ENCODE peak calls at places on chromosomes 6 and 20, in four cellular contexts. Z is AG04450, X is DND-41, V is dorsolateral prefrontal cortex. A is an unnamed sample.

GRCh38 chr6:25576920-25577319 is 75.1 kb upstream of the SCGN start:
- DNase-seq in V (peak), X (no peak), Z (no peak), A (no peak)

GRCh38 chr6:118542184-118542952 is 5.7 kb upstream of the PLN start:
- DNase-seq in V (no peak), X (no peak), Z (no peak), A (no peak)

GRCh38 chr20:15854871-15855270 is 718.4 kb downstream of the KIF16B start:
- DNase-seq in X (no peak), Z (no peak), V (no peak), A (no peak)

GRCh38 chr20:57653546-57653900 is 33.3 kb upstream of the ZBP1 start:
- DNase-seq in X (no peak), Z (no peak), V (peak), A (no peak)

GRCh38 chr6:44642870-44643522 is 255.5 kb downstream of the CDC5L start:
- DNase-seq in V (no peak), Z (no peak), X (no peak), A (no peak)

GRCh38 chr20:42082611-42083010 is 464.4 kb upstream of the CHD6 start:
- DNase-seq in X (no peak), V (no peak), Z (no peak), A (no peak)

GRCh38 chr20:64047046-64047389 is 2.4 kb downstream of the SOX18 start:
- DNase-seq in V (no peak), Z (no peak), X (no peak), A (no peak)

GRCh38 chr20:31956556-31957220 is 4.8 kb upstream of the PDRG1 start:
- DNase-seq in Z (no peak), V (no peak), X (peak), A (no peak)

GRCh38 chr6:109695468-109695867 is 4.4 kb downstream of the FIG4 start:
- DNase-seq in Z (no peak), V (no peak), X (peak), A (no peak)

GRCh38 chr6:98343004-98343403 is 491.4 kb upstream of the POU3F2 start:
- DNase-seq in V (no peak), X (no peak), Z (no peak), A (no peak)

GRCh38 chr6:45566882-45567281 is 189.1 kb upstream of the SUPT3H start:
- DNase-seq in V (no peak), Z (no peak), X (no peak), A (no peak)

GRCh38 chr20:17620371-17621228 is 50.7 kb downstream of the DSTN start:
- DNase-seq in V (peak), X (no peak), Z (no peak), A (no peak)

GRCh38 chr6:167892835-167893234 is 66.1 kb downstream of the AFDN start:
- DNase-seq in V (no peak), Z (no peak), X (no peak), A (no peak)

GRCh38 chr20:64065973-64066341 is 3.0 kb downstream of the TCEA2 start:
- DNase-seq in X (no peak), V (no peak), Z (no peak), A (no peak)

GRCh38 chr6:11944111-11944510 is 68.0 kb upstream of the HIVEP1 start:
- DNase-seq in Z (no peak), V (no peak), X (no peak), A (no peak)

GRCh38 chr20:39090881-39091280 is 128.7 kb downstream of the DHX35 start:
- DNase-seq in V (no peak), X (no peak), Z (no peak), A (no peak)

GRCh38 chr6:1997702-1998101 is 247.7 kb downstream of the GMDS start:
- DNase-seq in V (no peak), X (no peak), Z (no peak), A (no peak)

GRCh38 chr20:46978871-46979536 is 84.4 kb downstream of the EYA2 start:
- DNase-seq in X (peak), V (no peak), Z (no peak), A (no peak)

GRCh38 chr20:61569836-61570235 is 317.8 kb downstream of the CDH4 start:
- DNase-seq in X (no peak), Z (no peak), V (no peak), A (no peak)

GRCh38 chr20:1177680-1178079 is 7.1 kb downstream of the TMEM74B start:
- DNase-seq in Z (no peak), X (no peak), V (no peak), A (no peak)

GRCh38 chr6:113856011-113856551 is 1.1 kb upstream of the MARCKS start:
- DNase-seq in V (peak), X (no peak), Z (no peak), A (no peak)

GRCh38 chr20:58407966-58408557 is 19.0 kb downstream of the VAPB start:
- DNase-seq in Z (no peak), X (no peak), V (no peak), A (no peak)

GRCh38 chr6:165559632-165560031 is 103.4 kb downstream of the PDE10A start:
- DNase-seq in Z (no peak), X (no peak), V (no peak), A (no peak)

GRCh38 chr6:165552248-165552736 is 110.7 kb downstream of the PDE10A start:
- DNase-seq in Z (no peak), X (no peak), V (no peak), A (no peak)

GRCh38 chr6:165551828-165552227 is 111.2 kb downstream of the PDE10A start:
- DNase-seq in X (no peak), V (no peak), Z (no peak), A (no peak)

GRCh38 chr6:165557674-165558073 is 105.4 kb downstream of the PDE10A start:
- DNase-seq in Z (no peak), V (no peak), X (no peak), A (no peak)

GRCh38 chr6:165556116-165556843 is 106.8 kb downstream of the PDE10A start:
- DNase-seq in X (no peak), Z (no peak), V (no peak), A (no peak)
- H3K27ac ChIP-seq in X (no peak), Z (no peak), V (no peak), A (no peak)

DNA sequence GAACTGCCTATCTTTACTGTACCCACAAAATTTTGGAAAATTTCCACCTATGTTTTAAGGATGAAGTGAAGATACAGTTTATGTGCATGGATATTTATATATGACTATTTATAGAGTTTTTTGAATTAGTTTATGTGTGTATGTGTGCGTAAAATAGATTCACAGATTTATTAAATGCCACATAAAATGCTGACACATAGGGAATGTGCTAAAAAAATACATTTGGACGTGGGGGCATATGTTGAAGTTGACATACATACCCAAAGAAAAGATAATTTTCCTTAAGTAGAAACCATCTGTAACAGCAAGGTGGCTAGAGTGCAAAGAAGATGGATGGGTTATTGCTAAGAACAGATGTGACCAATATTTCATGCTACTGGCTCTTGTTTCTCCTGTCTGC is 302.1 kb upstream of the RNF217 start:
- DNase-seq in V (no peak), Z (no peak), X (no peak), A (no peak)
- H3K27ac ChIP-seq in V (no peak), Z (no peak), X (no peak), A (no peak)

GRCh38 chr6:169074551-169074950 is 179.1 kb downstream of the THBS2 start:
- DNase-seq in X (no peak), V (no peak), Z (no peak), A (no peak)
- H3K27ac ChIP-seq in X (no peak), V (no peak), Z (peak), A (no peak)

DNA sequence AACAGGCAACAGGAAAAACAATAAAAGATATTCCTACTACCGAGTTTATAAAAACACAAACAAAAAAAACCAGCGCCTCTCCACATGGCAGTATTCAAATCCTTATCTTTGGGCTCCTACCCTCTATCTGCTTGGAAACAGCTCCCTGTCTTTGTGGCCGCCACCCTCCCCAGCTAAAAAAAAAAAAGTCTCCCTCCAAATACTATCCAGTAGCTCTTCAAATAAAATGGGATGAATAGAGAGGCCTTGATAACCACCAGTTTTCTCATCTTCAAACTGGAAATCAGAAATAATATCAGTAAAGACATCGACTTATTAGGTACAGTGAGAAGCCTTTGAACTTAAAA is 96.2 kb downstream of the PSMG4 start:
- DNase-seq in V (no peak), Z (no peak), X (no peak), A (no peak)
- H3K27ac ChIP-seq in V (peak), Z (no peak), X (no peak), A (peak)

GRCh38 chr6:137120748-137121147 is 52.7 kb downstream of the IL22RA2 start:
- DNase-seq in Z (no peak), X (no peak), V (no peak), A (no peak)
- H3K27ac ChIP-seq in Z (no peak), X (no peak), V (peak), A (no peak)

GRCh38 chr6:153424719-153425400 is 293.8 kb upstream of the RGS17 start:
- DNase-seq in X (no peak), Z (no peak), V (no peak), A (no peak)

DNA sequence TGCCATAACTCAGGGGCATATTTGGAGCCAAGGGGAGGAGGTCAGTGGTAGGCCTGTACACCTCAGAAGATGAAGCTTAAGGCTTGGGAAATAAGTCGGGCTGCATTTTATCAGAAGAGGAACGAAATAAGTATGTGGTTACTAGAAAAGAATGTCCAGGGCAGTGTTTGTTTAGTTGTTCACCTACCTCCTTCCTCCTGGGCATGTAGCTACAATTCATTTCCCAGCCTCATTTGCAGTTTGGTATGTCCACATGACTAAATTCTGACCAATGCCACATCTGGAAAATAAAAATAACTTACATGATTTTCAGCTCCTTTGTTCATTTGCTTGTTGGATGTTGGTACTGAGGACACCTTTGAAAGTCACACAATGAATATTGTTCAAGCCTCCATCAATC is 294.5 kb upstream of the RGS17 start:
- DNase-seq in Z (no peak), X (no peak), V (no peak), A (no peak)
- H3K27ac ChIP-seq in Z (no peak), X (no peak), V (no peak), A (no peak)

GRCh38 chr6:38594008-38594665 is 45.6 kb downstream of the BTBD9 start:
- DNase-seq in V (peak), X (no peak), Z (no peak), A (no peak)
- H3K27ac ChIP-seq in V (no peak), X (no peak), Z (no peak), A (no peak)

DNA sequence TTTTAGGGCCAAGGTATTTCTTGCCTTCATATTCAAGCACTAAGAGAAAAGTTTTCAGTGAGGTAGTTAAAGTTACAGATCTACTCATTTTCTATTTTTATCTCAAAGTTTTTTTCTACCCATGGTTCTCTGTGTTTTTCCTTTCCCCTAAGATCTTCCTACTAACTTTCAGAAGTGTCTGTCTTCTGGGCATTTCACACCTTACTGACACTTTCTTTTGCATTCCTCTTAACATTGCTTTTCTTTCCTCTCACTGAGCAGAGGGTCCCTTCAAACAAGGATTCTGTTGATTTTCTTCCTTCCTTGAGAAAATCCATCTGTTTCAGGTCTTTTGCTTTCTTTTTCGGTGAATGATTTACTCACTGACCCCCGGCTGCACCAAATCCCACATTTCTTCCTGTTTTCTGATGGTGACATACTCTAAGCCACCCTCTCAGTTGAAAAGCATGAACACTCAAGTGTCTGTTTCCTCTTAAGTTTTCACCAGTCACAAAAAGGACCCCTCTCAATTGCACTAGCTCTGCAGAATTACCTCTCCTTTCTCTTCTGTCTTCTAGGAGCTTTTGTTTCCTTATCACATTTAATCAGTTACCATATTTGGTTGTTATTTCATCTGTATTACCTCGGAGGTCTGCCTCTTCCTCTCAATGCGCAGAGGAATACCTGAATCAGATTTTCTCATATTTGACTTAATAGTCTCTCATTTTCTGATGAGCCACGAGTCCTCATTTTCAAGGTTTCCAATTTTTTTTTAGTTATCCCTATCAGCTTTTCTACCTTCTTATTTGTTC is 73.5 kb upstream of the RNF217 start:
- DNase-seq in Z (no peak), X (no peak), V (no peak), A (no peak)
- H3K27ac ChIP-seq in Z (peak), X (no peak), V (no peak), A (no peak)

DNA sequence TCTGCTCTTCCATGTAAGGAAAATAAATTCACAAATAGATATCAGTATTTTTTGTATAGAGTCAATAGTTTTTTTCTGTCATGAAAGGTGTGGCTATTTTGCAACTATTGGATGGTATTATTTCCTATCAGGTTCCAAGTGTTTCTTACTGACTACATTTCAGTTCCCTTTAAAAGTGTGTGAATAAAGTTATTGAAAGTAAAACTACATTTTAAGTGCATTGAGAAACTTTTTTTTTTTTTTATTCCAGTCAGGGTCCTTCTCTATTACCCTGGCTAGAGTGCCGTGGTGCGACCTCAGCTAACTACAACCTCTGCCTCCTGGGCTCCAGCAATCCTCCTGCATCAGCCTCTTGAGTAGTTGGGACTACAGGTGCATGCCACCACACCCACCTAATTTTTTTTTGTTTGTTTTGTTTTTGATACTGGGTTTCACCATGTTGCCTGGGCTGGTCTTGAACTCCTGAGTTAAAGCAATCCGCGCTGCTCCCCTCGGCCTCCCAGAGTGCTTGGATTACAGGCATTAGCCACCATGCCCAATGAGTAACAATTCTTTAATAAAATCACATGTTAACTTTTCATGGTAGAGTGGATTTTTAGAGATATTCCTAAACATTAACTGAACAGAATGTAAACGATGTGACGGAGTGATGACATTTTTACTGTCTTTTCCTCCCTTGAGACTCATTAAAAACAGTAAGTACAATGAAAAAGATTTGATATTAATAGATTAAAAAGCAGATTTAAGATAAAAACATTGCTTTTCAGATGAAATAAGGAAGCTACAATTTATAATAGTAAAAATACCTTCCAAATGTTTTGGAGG is 69.7 kb upstream of the ADGRF4 start:
- DNase-seq in Z (no peak), X (no peak), V (no peak), A (no peak)
- H3K27ac ChIP-seq in Z (no peak), X (no peak), V (no peak), A (no peak)

A was measured in caudate nucleus.